ENCODE peak calls at places on chromosomes 3 and 15, in ten cellular contexts. One of them, this sample, is unnamed.

GRCh38 chr3:4228295-4228694 is 74.9 kb upstream of the SETMAR start:
- DNase-seq in transverse colon: no peak
- DNase-seq in endodermal cell: no peak
- DNase-seq in fibroblast of lung: no peak
- DNase-seq in CD8-positive, alpha-beta memory T cell: no peak
- DNase-seq in AG09309: no peak
- DNase-seq in fibroblast of pulmonary artery: no peak
- DNase-seq in fibroblast of mammary gland: no peak
- DNase-seq in A549: no peak
- DNase-seq in AG04450: no peak
- DNase-seq in this sample: no peak

GRCh38 chr15:88513195-88513594 is 33.3 kb downstream of the DET1 start:
- DNase-seq in transverse colon: no peak
- DNase-seq in endodermal cell: no peak
- DNase-seq in fibroblast of lung: peak
- DNase-seq in CD8-positive, alpha-beta memory T cell: no peak
- DNase-seq in AG09309: peak
- DNase-seq in fibroblast of pulmonary artery: no peak
- DNase-seq in fibroblast of mammary gland: peak
- DNase-seq in A549: no peak
- DNase-seq in AG04450: no peak
- DNase-seq in this sample: no peak

GRCh38 chr3:141360888-141361598 is 7.3 kb upstream of the ZBTB38 start:
- DNase-seq in transverse colon: no peak
- DNase-seq in endodermal cell: peak
- DNase-seq in fibroblast of lung: peak
- DNase-seq in CD8-positive, alpha-beta memory T cell: no peak
- DNase-seq in AG09309: peak
- DNase-seq in fibroblast of pulmonary artery: peak
- DNase-seq in fibroblast of mammary gland: peak
- DNase-seq in A549: peak
- DNase-seq in AG04450: no peak
- DNase-seq in this sample: peak

GRCh38 chr3:188497021-188497420 is 343.1 kb downstream of the LPP start:
- DNase-seq in transverse colon: no peak
- DNase-seq in endodermal cell: no peak
- DNase-seq in fibroblast of lung: peak
- DNase-seq in CD8-positive, alpha-beta memory T cell: no peak
- DNase-seq in AG09309: no peak
- DNase-seq in fibroblast of pulmonary artery: peak
- DNase-seq in fibroblast of mammary gland: peak
- DNase-seq in A549: no peak
- DNase-seq in AG04450: no peak
- DNase-seq in this sample: no peak

GRCh38 chr15:56492786-56493555 is 28.0 kb upstream of the MNS1 start:
- DNase-seq in transverse colon: no peak
- DNase-seq in endodermal cell: no peak
- DNase-seq in fibroblast of lung: no peak
- DNase-seq in CD8-positive, alpha-beta memory T cell: no peak
- DNase-seq in AG09309: no peak
- DNase-seq in fibroblast of pulmonary artery: no peak
- DNase-seq in fibroblast of mammary gland: no peak
- DNase-seq in A549: no peak
- DNase-seq in AG04450: no peak
- DNase-seq in this sample: no peak

GRCh38 chr3:19077388-19077787 is 70.9 kb upstream of the KCNH8 start:
- DNase-seq in transverse colon: no peak
- DNase-seq in endodermal cell: no peak
- DNase-seq in fibroblast of lung: no peak
- DNase-seq in CD8-positive, alpha-beta memory T cell: no peak
- DNase-seq in AG09309: no peak
- DNase-seq in fibroblast of pulmonary artery: no peak
- DNase-seq in fibroblast of mammary gland: no peak
- DNase-seq in A549: no peak
- DNase-seq in AG04450: no peak
- DNase-seq in this sample: no peak

GRCh38 chr15:67783303-67783702 is 42.0 kb upstream of the SKOR1 start:
- DNase-seq in transverse colon: peak
- DNase-seq in endodermal cell: peak
- DNase-seq in fibroblast of lung: no peak
- DNase-seq in CD8-positive, alpha-beta memory T cell: peak
- DNase-seq in AG09309: no peak
- DNase-seq in fibroblast of pulmonary artery: no peak
- DNase-seq in fibroblast of mammary gland: no peak
- DNase-seq in A549: no peak
- DNase-seq in AG04450: no peak
- DNase-seq in this sample: no peak

GRCh38 chr3:15778332-15778858 is 19.4 kb downstream of the ANKRD28 start:
- DNase-seq in transverse colon: no peak
- DNase-seq in endodermal cell: peak
- DNase-seq in fibroblast of lung: no peak
- DNase-seq in CD8-positive, alpha-beta memory T cell: no peak
- DNase-seq in AG09309: no peak
- DNase-seq in fibroblast of pulmonary artery: no peak
- DNase-seq in fibroblast of mammary gland: no peak
- DNase-seq in A549: no peak
- DNase-seq in AG04450: no peak
- DNase-seq in this sample: no peak

GRCh38 chr15:58307313-58307961 is 124.4 kb upstream of the LIPC start:
- DNase-seq in transverse colon: no peak
- DNase-seq in endodermal cell: no peak
- DNase-seq in fibroblast of lung: peak
- DNase-seq in CD8-positive, alpha-beta memory T cell: no peak
- DNase-seq in AG09309: peak
- DNase-seq in fibroblast of pulmonary artery: peak
- DNase-seq in fibroblast of mammary gland: peak
- DNase-seq in A549: no peak
- DNase-seq in AG04450: no peak
- DNase-seq in this sample: no peak

GRCh38 chr3:193546129-193546528 is 8.6 kb downstream of the ATP13A4 start:
- DNase-seq in transverse colon: no peak
- DNase-seq in endodermal cell: no peak
- DNase-seq in fibroblast of lung: no peak
- DNase-seq in CD8-positive, alpha-beta memory T cell: no peak
- DNase-seq in AG09309: no peak
- DNase-seq in fibroblast of pulmonary artery: no peak
- DNase-seq in fibroblast of mammary gland: no peak
- DNase-seq in A549: no peak
- DNase-seq in AG04450: no peak
- DNase-seq in this sample: no peak

GRCh38 chr15:39124925-39125625 is 455.8 kb upstream of the THBS1 start:
- DNase-seq in transverse colon: no peak
- DNase-seq in endodermal cell: no peak
- DNase-seq in fibroblast of lung: peak
- DNase-seq in CD8-positive, alpha-beta memory T cell: no peak
- DNase-seq in AG09309: no peak
- DNase-seq in fibroblast of pulmonary artery: no peak
- DNase-seq in fibroblast of mammary gland: peak
- DNase-seq in A549: no peak
- DNase-seq in AG04450: no peak
- DNase-seq in this sample: no peak

DNA sequence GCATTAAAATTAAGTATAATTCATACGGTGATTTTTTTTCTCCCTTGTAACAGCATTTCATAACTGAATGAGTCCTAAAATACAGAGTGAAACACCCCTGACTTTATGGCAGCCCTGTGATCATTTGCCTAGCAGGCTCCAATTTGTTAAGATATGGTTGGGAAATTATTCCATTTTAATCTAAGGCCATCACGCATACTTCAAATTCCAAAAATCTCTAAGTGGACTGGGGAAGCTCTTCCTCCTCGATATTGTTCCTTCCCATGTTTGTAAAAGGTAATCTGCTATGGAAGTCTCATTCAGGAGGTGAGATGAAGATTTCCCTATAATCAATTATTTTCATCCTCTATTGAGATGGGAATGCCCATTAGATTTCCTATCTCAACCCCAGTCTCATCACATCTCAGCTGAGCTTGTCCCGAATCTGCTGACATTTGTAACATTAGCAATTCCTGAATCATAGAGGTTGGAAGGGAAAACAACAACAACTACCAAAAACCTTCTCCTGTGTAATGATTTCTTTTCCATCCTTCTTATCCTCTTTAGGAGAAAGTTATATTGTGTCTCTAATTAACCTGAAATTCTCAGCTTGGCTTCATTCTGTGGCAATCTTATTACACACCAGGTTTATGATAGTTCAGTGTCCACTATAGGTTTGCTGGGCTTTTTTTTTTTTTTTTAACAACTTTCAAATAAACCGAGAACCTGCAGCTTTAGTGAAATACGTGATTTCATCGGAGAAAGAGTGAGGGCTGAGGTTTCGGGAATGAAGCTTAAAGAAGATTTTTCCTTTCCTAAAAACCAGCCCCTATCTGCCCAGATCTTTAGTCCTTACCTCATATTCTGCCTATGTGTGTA is 2.2 kb upstream of the NR2F2 start:
- DNase-seq in transverse colon: no peak
- DNase-seq in endodermal cell: no peak
- DNase-seq in fibroblast of lung: peak
- DNase-seq in CD8-positive, alpha-beta memory T cell: no peak
- DNase-seq in AG09309: no peak
- DNase-seq in fibroblast of pulmonary artery: peak
- DNase-seq in fibroblast of mammary gland: peak
- DNase-seq in A549: no peak
- DNase-seq in AG04450: no peak
- DNase-seq in this sample: no peak
- H3K4me3 ChIP-seq in transverse colon: no peak
- H3K4me3 ChIP-seq in endodermal cell: no peak
- H3K4me3 ChIP-seq in fibroblast of lung: peak
- H3K4me3 ChIP-seq in CD8-positive, alpha-beta memory T cell: no peak
- H3K4me3 ChIP-seq in AG09309: peak
- H3K4me3 ChIP-seq in fibroblast of pulmonary artery: peak
- H3K4me3 ChIP-seq in fibroblast of mammary gland: peak
- H3K4me3 ChIP-seq in A549: no peak
- H3K4me3 ChIP-seq in AG04450: peak
- H3K4me3 ChIP-seq in this sample: peak

GRCh38 chr3:197154-197855 is 742 bp downstream of the CHL1 start:
- DNase-seq in transverse colon: no peak
- DNase-seq in endodermal cell: peak
- DNase-seq in fibroblast of lung: no peak
- DNase-seq in CD8-positive, alpha-beta memory T cell: no peak
- DNase-seq in AG09309: no peak
- DNase-seq in fibroblast of pulmonary artery: no peak
- DNase-seq in fibroblast of mammary gland: no peak
- DNase-seq in A549: peak
- DNase-seq in AG04450: no peak
- DNase-seq in this sample: no peak

GRCh38 chr3:197891-198491 is 1.4 kb downstream of the CHL1 start:
- DNase-seq in transverse colon: no peak
- DNase-seq in endodermal cell: peak
- DNase-seq in fibroblast of lung: no peak
- DNase-seq in CD8-positive, alpha-beta memory T cell: no peak
- DNase-seq in AG09309: no peak
- DNase-seq in fibroblast of pulmonary artery: no peak
- DNase-seq in fibroblast of mammary gland: no peak
- DNase-seq in A549: peak
- DNase-seq in AG04450: no peak
- DNase-seq in this sample: no peak

GRCh38 chr3:204102-204501 is 7.5 kb downstream of the CHL1 start:
- DNase-seq in transverse colon: no peak
- DNase-seq in endodermal cell: no peak
- DNase-seq in fibroblast of lung: no peak
- DNase-seq in CD8-positive, alpha-beta memory T cell: no peak
- DNase-seq in AG09309: no peak
- DNase-seq in fibroblast of pulmonary artery: no peak
- DNase-seq in fibroblast of mammary gland: no peak
- DNase-seq in A549: no peak
- DNase-seq in AG04450: no peak
- DNase-seq in this sample: no peak

GRCh38 chr3:199815-200214 is 3.3 kb downstream of the CHL1 start:
- DNase-seq in transverse colon: no peak
- DNase-seq in endodermal cell: no peak
- DNase-seq in fibroblast of lung: no peak
- DNase-seq in CD8-positive, alpha-beta memory T cell: no peak
- DNase-seq in AG09309: no peak
- DNase-seq in fibroblast of pulmonary artery: no peak
- DNase-seq in fibroblast of mammary gland: no peak
- DNase-seq in A549: no peak
- DNase-seq in AG04450: no peak
- DNase-seq in this sample: no peak

DNA sequence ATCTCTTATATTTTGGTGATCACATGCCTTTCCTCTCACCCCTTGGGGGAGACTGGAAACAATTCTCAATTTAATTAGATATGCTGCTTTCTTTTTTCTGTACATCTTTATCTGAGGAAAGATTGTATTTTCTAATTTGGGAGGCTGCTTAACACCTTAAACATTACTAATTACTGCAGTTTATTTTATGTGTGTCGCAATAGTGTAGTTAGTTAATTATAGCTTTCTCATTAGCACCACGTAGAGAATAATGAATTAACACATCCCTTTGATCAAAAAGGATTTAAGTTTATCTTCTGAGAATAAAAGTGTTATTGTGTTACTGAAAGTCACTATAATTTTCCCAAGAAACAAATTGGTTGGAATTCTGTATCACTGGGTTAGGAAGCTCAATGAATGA is 4.2 kb downstream of the CHL1 start:
- DNase-seq in transverse colon: no peak
- DNase-seq in endodermal cell: no peak
- DNase-seq in fibroblast of lung: no peak
- DNase-seq in CD8-positive, alpha-beta memory T cell: no peak
- DNase-seq in AG09309: no peak
- DNase-seq in fibroblast of pulmonary artery: no peak
- DNase-seq in fibroblast of mammary gland: no peak
- DNase-seq in A549: no peak
- DNase-seq in AG04450: no peak
- DNase-seq in this sample: no peak
- H3K4me3 ChIP-seq in transverse colon: no peak
- H3K4me3 ChIP-seq in endodermal cell: no peak
- H3K4me3 ChIP-seq in fibroblast of lung: no peak
- H3K4me3 ChIP-seq in CD8-positive, alpha-beta memory T cell: no peak
- H3K4me3 ChIP-seq in AG09309: no peak
- H3K4me3 ChIP-seq in fibroblast of pulmonary artery: no peak
- H3K4me3 ChIP-seq in fibroblast of mammary gland: no peak
- H3K4me3 ChIP-seq in A549: no peak
- H3K4me3 ChIP-seq in AG04450: no peak
- H3K4me3 ChIP-seq in this sample: no peak

GRCh38 chr3:106582151-106582550 is 713.3 kb upstream of the CBLB start:
- DNase-seq in transverse colon: no peak
- DNase-seq in endodermal cell: no peak
- DNase-seq in fibroblast of lung: peak
- DNase-seq in CD8-positive, alpha-beta memory T cell: no peak
- DNase-seq in AG09309: no peak
- DNase-seq in fibroblast of pulmonary artery: peak
- DNase-seq in fibroblast of mammary gland: no peak
- DNase-seq in A549: no peak
- DNase-seq in AG04450: no peak
- DNase-seq in this sample: no peak
- H3K4me3 ChIP-seq in transverse colon: no peak
- H3K4me3 ChIP-seq in endodermal cell: no peak
- H3K4me3 ChIP-seq in fibroblast of lung: no peak
- H3K4me3 ChIP-seq in CD8-positive, alpha-beta memory T cell: no peak
- H3K4me3 ChIP-seq in AG09309: no peak
- H3K4me3 ChIP-seq in fibroblast of pulmonary artery: no peak
- H3K4me3 ChIP-seq in fibroblast of mammary gland: no peak
- H3K4me3 ChIP-seq in A549: no peak
- H3K4me3 ChIP-seq in AG04450: no peak
- H3K4me3 ChIP-seq in this sample: no peak

DNA sequence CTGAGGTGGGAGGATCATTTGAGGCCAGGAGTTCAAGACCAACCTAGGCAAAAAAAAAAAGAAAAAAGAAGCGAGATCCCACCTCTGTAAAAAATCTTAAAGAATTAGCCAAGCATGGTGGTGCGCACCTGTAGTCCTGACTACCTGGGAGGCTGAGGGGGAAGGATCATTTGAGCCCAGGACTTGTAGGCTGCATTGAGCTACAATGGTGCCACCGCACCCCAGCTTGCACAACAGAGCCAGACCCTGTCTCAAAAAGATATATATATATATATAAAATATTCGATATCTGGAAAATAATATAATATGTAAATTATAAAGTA is 1.1 kb upstream of the IMP3 start:
- DNase-seq in transverse colon: no peak
- DNase-seq in endodermal cell: no peak
- DNase-seq in fibroblast of lung: no peak
- DNase-seq in CD8-positive, alpha-beta memory T cell: no peak
- DNase-seq in AG09309: no peak
- DNase-seq in fibroblast of pulmonary artery: no peak
- DNase-seq in fibroblast of mammary gland: no peak
- DNase-seq in A549: no peak
- DNase-seq in AG04450: no peak
- DNase-seq in this sample: no peak
- H3K4me3 ChIP-seq in transverse colon: no peak
- H3K4me3 ChIP-seq in endodermal cell: peak
- H3K4me3 ChIP-seq in fibroblast of lung: no peak
- H3K4me3 ChIP-seq in CD8-positive, alpha-beta memory T cell: no peak
- H3K4me3 ChIP-seq in AG09309: no peak
- H3K4me3 ChIP-seq in fibroblast of pulmonary artery: no peak
- H3K4me3 ChIP-seq in fibroblast of mammary gland: no peak
- H3K4me3 ChIP-seq in A549: peak
- H3K4me3 ChIP-seq in AG04450: no peak
- H3K4me3 ChIP-seq in this sample: peak

This sample was measured in HFF-Myc.